ENCODE peak calls at places on chromosomes 1 and 21, in six cellular contexts. One of them, this sample, is unnamed.
A peak's percentile ranks its signal among the peaks of the same experiment; 100 is the strongest.

GRCh38 chr1:125066385-125066784 is 3881.6 kb downstream of the SRGAP2C start:
- DNase-seq in fibroblast of lung: no peak
- DNase-seq in GM23248: no peak
- DNase-seq in neural progenitor cell: no peak
- DNase-seq in mammary epithelial cell: no peak
- DNase-seq in K562: no peak
- DNase-seq in this sample: no peak

GRCh38 chr1:7218210-7218832 is 433.1 kb downstream of the CAMTA1 start:
- DNase-seq in mammary epithelial cell: peak; percentile 14
- DNase-seq in K562: peak; percentile 70
- DNase-seq in fibroblast of lung: peak; percentile 27
- DNase-seq in GM23248: peak; percentile 57
- DNase-seq in neural progenitor cell: peak; percentile 65
- DNase-seq in this sample: peak; percentile 63

GRCh38 chr1:54716299-54717047 is 812 bp downstream of the TTC4 start:
- DNase-seq in fibroblast of lung: peak; percentile 80
- DNase-seq in GM23248: peak; percentile 84
- DNase-seq in neural progenitor cell: no peak
- DNase-seq in mammary epithelial cell: peak; percentile 72
- DNase-seq in K562: peak; percentile 41
- DNase-seq in this sample: no peak

GRCh38 chr1:68221971-68222355 is 10.4 kb downstream of the WLS start:
- DNase-seq in K562: no peak
- DNase-seq in neural progenitor cell: no peak
- DNase-seq in mammary epithelial cell: peak; percentile 58
- DNase-seq in GM23248: peak; percentile 78
- DNase-seq in fibroblast of lung: peak; percentile 88
- DNase-seq in this sample: no peak

GRCh38 chr1:212635141-212635601 is 26.6 kb downstream of the ATF3 start:
- DNase-seq in GM23248: no peak
- DNase-seq in neural progenitor cell: no peak
- DNase-seq in mammary epithelial cell: no peak
- DNase-seq in fibroblast of lung: peak; percentile 47
- DNase-seq in K562: no peak
- DNase-seq in this sample: no peak

GRCh38 chr1:164982545-164982944 is 374.0 kb downstream of the LMX1A start:
- DNase-seq in K562: no peak
- DNase-seq in neural progenitor cell: peak; percentile 12
- DNase-seq in GM23248: no peak
- DNase-seq in mammary epithelial cell: no peak
- DNase-seq in fibroblast of lung: no peak
- DNase-seq in this sample: no peak

GRCh38 chr21:34574581-34574980 is 40.3 kb downstream of the RCAN1 start:
- DNase-seq in neural progenitor cell: no peak
- DNase-seq in mammary epithelial cell: no peak
- DNase-seq in fibroblast of lung: no peak
- DNase-seq in K562: no peak
- DNase-seq in GM23248: peak; percentile 43
- DNase-seq in this sample: no peak

GRCh38 chr1:20164694-20165202 is 21.1 kb upstream of the UBXN10 start:
- DNase-seq in GM23248: peak; percentile 9
- DNase-seq in mammary epithelial cell: no peak
- DNase-seq in neural progenitor cell: no peak
- DNase-seq in fibroblast of lung: no peak
- DNase-seq in K562: no peak
- DNase-seq in this sample: no peak

GRCh38 chr1:62406576-62406975 is 30.3 kb upstream of the USP1 start:
- DNase-seq in GM23248: no peak
- DNase-seq in K562: no peak
- DNase-seq in neural progenitor cell: no peak
- DNase-seq in mammary epithelial cell: no peak
- DNase-seq in fibroblast of lung: no peak
- DNase-seq in this sample: no peak

GRCh38 chr1:214466759-214467585 is 84.4 kb downstream of the PTPN14 start:
- DNase-seq in neural progenitor cell: no peak
- DNase-seq in K562: no peak
- DNase-seq in mammary epithelial cell: peak; percentile 60
- DNase-seq in GM23248: no peak
- DNase-seq in fibroblast of lung: no peak
- DNase-seq in this sample: no peak

GRCh38 chr1:11501491-11501897 is 22.5 kb downstream of the DISP3 start:
- DNase-seq in K562: peak; percentile 23
- DNase-seq in mammary epithelial cell: no peak
- DNase-seq in fibroblast of lung: no peak
- DNase-seq in neural progenitor cell: no peak
- DNase-seq in GM23248: no peak
- DNase-seq in this sample: no peak

GRCh38 chr1:168842916-168843315 is 113.9 kb upstream of the DPT start:
- DNase-seq in fibroblast of lung: no peak
- DNase-seq in GM23248: no peak
- DNase-seq in neural progenitor cell: no peak
- DNase-seq in mammary epithelial cell: no peak
- DNase-seq in K562: no peak
- DNase-seq in this sample: no peak

GRCh38 chr1:169509354-169509753 is 23.6 kb upstream of the SLC19A2 start:
- DNase-seq in K562: no peak
- DNase-seq in neural progenitor cell: no peak
- DNase-seq in fibroblast of lung: no peak
- DNase-seq in GM23248: no peak
- DNase-seq in mammary epithelial cell: no peak
- DNase-seq in this sample: no peak

GRCh38 chr1:203140743-203141520 is 13.4 kb downstream of the ADORA1 start:
- DNase-seq in neural progenitor cell: no peak
- DNase-seq in GM23248: no peak
- DNase-seq in fibroblast of lung: no peak
- DNase-seq in K562: no peak
- DNase-seq in mammary epithelial cell: no peak
- DNase-seq in this sample: no peak
- H4K20me1 ChIP-seq in neural progenitor cell: no peaks in the 10 kb centered on the region
- H4K20me1 ChIP-seq in GM23248: no peaks in the 10 kb centered on the region
- H4K20me1 ChIP-seq in fibroblast of lung: no peaks in the 10 kb centered on the region
- H4K20me1 ChIP-seq in K562: no peaks in the 10 kb centered on the region
- H4K20me1 ChIP-seq in mammary epithelial cell: no peaks in the 10 kb centered on the region
- H4K20me1 ChIP-seq in this sample: no peaks in the 10 kb centered on the region

DNA sequence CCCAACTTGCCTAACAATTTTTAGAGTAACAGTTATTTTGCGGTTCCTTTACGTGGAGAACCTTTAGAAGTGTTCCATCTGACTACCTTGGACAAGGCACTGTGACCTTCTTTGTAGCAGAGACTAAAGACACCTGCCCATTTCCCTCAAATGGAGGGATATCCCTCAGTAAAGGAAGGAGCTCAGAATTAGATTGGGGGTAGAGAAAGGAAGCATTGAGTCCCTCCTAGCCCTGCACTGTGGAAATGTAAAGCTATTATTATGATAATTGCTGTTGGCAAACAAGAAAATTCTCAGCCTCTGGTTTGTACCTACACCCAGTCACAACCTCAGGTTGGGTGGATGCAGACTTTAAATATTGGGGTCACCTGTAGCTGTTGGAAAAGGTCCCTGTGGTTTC is 72.6 kb upstream of the MACF1 start:
- DNase-seq in K562: no peak
- DNase-seq in mammary epithelial cell: no peak
- DNase-seq in GM23248: no peak
- DNase-seq in neural progenitor cell: peak; percentile 13
- DNase-seq in fibroblast of lung: no peak
- DNase-seq in this sample: no peak
- H3K4me2 ChIP-seq in K562: no peak overlapping the region
- H3K4me2 ChIP-seq in mammary epithelial cell: peak overlapping the region; percentile 42
- H3K4me2 ChIP-seq in GM23248: no peak overlapping the region
- H3K4me2 ChIP-seq in neural progenitor cell: peak overlapping the region; percentile 68
- H3K4me2 ChIP-seq in fibroblast of lung: no peak overlapping the region
- H3K4me2 ChIP-seq in this sample: no peak overlapping the region

GRCh38 chr21:9737871-9738520 is 783.4 kb upstream of the TPTE start:
- DNase-seq in neural progenitor cell: no peak
- DNase-seq in mammary epithelial cell: no peak
- DNase-seq in K562: no peak
- DNase-seq in GM23248: no peak
- DNase-seq in fibroblast of lung: no peak
- DNase-seq in this sample: no peak
- H3K9me3 ChIP-seq in neural progenitor cell: peaks cover 76% of the 10 kb centered on the region
- H3K9me3 ChIP-seq in mammary epithelial cell: peaks cover 72% of the 10 kb centered on the region
- H3K9me3 ChIP-seq in K562: no peaks in the 10 kb centered on the region
- H3K9me3 ChIP-seq in GM23248: peaks cover 2% of the 10 kb centered on the region
- H3K9me3 ChIP-seq in fibroblast of lung: no peaks in the 10 kb centered on the region
- H3K9me3 ChIP-seq in this sample: peaks cover 33% of the 10 kb centered on the region

GRCh38 chr21:43731476-43731875 is 12.5 kb downstream of the PDXK start:
- DNase-seq in mammary epithelial cell: no peak
- DNase-seq in K562: no peak
- DNase-seq in GM23248: no peak
- DNase-seq in fibroblast of lung: no peak
- DNase-seq in neural progenitor cell: no peak
- DNase-seq in this sample: no peak
- H4K20me1 ChIP-seq in mammary epithelial cell: no peaks in the 10 kb centered on the region
- H4K20me1 ChIP-seq in K562: peaks cover 21% of the 10 kb centered on the region
- H4K20me1 ChIP-seq in GM23248: no peaks in the 10 kb centered on the region
- H4K20me1 ChIP-seq in fibroblast of lung: no peaks in the 10 kb centered on the region
- H4K20me1 ChIP-seq in neural progenitor cell: no peaks in the 10 kb centered on the region
- H4K20me1 ChIP-seq in this sample: peaks cover 45% of the 10 kb centered on the region

GRCh38 chr1:156909671-156910070 is 10.8 kb upstream of the LRRC71 start:
- DNase-seq in fibroblast of lung: no peak
- DNase-seq in mammary epithelial cell: no peak
- DNase-seq in GM23248: no peak
- DNase-seq in K562: no peak
- DNase-seq in neural progenitor cell: no peak
- DNase-seq in this sample: no peak
- H3K4me2 ChIP-seq in fibroblast of lung: no peak overlapping the region
- H3K4me2 ChIP-seq in mammary epithelial cell: no peak overlapping the region
- H3K4me2 ChIP-seq in GM23248: no peak overlapping the region
- H3K4me2 ChIP-seq in K562: no peak overlapping the region
- H3K4me2 ChIP-seq in neural progenitor cell: no peak overlapping the region
- H3K4me2 ChIP-seq in this sample: no peak overlapping the region